ENCODE peak calls at places on chromosomes 1 and 21, in six cellular contexts. S is fibroblast of lung, J is H9, D is progenitor cell of endocrine pancreas, T is uterus, U is RWPE1. F is an unnamed sample.
A peak's percentile ranks its signal among the peaks of the same experiment; 100 is the strongest.

GRCh38 chr1:15033264-15033663 is 120.3 kb upstream of the TMEM51 start:
- DNase-seq in S (peak; percentile 75), J (no peak), D (no peak), T (no peak), U (no peak), F (no peak)

GRCh38 chr1:50350868-50351267 is 72.4 kb downstream of the DMRTA2 start:
- DNase-seq in S (no peak), J (no peak), D (no peak), T (no peak), U (no peak), F (no peak)

GRCh38 chr1:203281851-203282661 is 23.3 kb upstream of the BTG2 start:
- DNase-seq in S (no peak), J (no peak), D (no peak), T (no peak), U (no peak), F (no peak)

GRCh38 chr1:36869054-36869453 is 165.3 kb downstream of the GRIK3 start:
- DNase-seq in S (no peak), J (no peak), D (no peak), T (no peak), U (no peak), F (no peak)

GRCh38 chr1:226872455-226872854 is 2.0 kb downstream of the PSEN2 start:
- DNase-seq in S (no peak), J (peak; percentile 4), D (no peak), T (no peak), U (no peak), F (no peak)

GRCh38 chr1:64539808-64540207 is 69.9 kb downstream of the CACHD1 start:
- DNase-seq in S (peak; percentile 68), J (no peak), D (no peak), T (peak; percentile 78), U (no peak), F (no peak)

GRCh38 chr1:165844933-165845332 is 17.5 kb downstream of the UCK2 start:
- DNase-seq in S (no peak), J (no peak), D (no peak), T (no peak), U (no peak), F (no peak)

GRCh38 chr1:219812491-219813221 is 115.7 kb downstream of the SLC30A10 start:
- DNase-seq in S (peak; percentile 80), J (peak; percentile 77), D (peak; percentile 34), T (no peak), U (peak; percentile 94), F (peak; percentile 53)

GRCh38 chr21:43908167-43908566 is 43.1 kb downstream of the AGPAT3 start:
- DNase-seq in S (no peak), J (no peak), D (no peak), T (no peak), U (peak; percentile 18), F (no peak)

GRCh38 chr1:227741166-227741870 is 6.1 kb downstream of the SNAP47 start:
- DNase-seq in S (no peak), J (no peak), D (no peak), T (no peak), U (no peak), F (no peak)

GRCh38 chr1:63775418-63776127 is 1.8 kb downstream of the ROR1 start:
- DNase-seq in S (no peak), J (no peak), D (no peak), T (no peak), U (peak; percentile 13), F (no peak)

GRCh38 chr1:193348126-193349045 is 162.0 kb upstream of the B3GALT2 start:
- DNase-seq in S (peak; percentile 39), J (no peak), D (no peak), T (no peak), U (no peak), F (no peak)

GRCh38 chr21:27462786-27463185 is 495.9 kb upstream of the ADAMTS5 start:
- DNase-seq in S (no peak), J (no peak), D (no peak), T (no peak), U (no peak), F (no peak)

GRCh38 chr1:107048255-107048654 is 8.2 kb upstream of the PRMT6 start:
- DNase-seq in S (no peak), J (no peak), D (no peak), T (no peak), U (no peak), F (no peak)

GRCh38 chr1:67833595-67833926 is 294 bp upstream of the GNG12 start:
- DNase-seq in S (peak; percentile 75), J (no peak), D (no peak), T (no peak), U (no peak), F (no peak)

GRCh38 chr21:34912022-34912933 is 136.8 kb downstream of the RUNX1 start:
- DNase-seq in S (no peak), J (no peak), D (no peak), T (no peak), U (no peak), F (no peak)

GRCh38 chr1:205998457-205999241 is 4.5 kb downstream of the RAB7B start:
- DNase-seq in S (no peak), J (no peak), D (no peak), T (no peak), U (no peak), F (no peak)

GRCh38 chr1:39128959-39129358 is 75.5 kb upstream of the MACF1 start:
- DNase-seq in S (no peak), J (no peak), D (no peak), T (no peak), U (peak; percentile 76), F (no peak)

GRCh38 chr1:70907563-70908310 is 139.9 kb downstream of the PTGER3 start:
- DNase-seq in S (no peak), J (no peak), D (no peak), T (no peak), U (no peak), F (no peak)

GRCh38 chr21:32381571-32381970 is 11.2 kb downstream of the URB1 start:
- DNase-seq in S (peak; percentile 54), J (no peak), D (no peak), T (no peak), U (no peak), F (no peak)

GRCh38 chr1:245771521-245772281 is 616.9 kb downstream of the KIF26B start:
- DNase-seq in S (peak; percentile 99), J (no peak), D (no peak), T (no peak), U (no peak), F (no peak)

GRCh38 chr1:81679972-81680371 is 120.8 kb upstream of the ADGRL2 start:
- DNase-seq in S (peak; percentile 59), J (no peak), D (no peak), T (no peak), U (no peak), F (no peak)

GRCh38 chr1:40316595-40317393 is at the start of gene COL9A2:
- DNase-seq in S (peak; percentile 33), J (peak; percentile 68), D (peak; percentile 36), T (no peak), U (peak; percentile 25), F (peak; percentile 36)

GRCh38 chr21:46183910-46184624 is at the start of gene SPATC1L:
- DNase-seq in S (peak; percentile 85), J (peak; percentile 63), D (no peak), T (peak; percentile 76), U (peak; percentile 84), F (peak; percentile 43)

GRCh38 chr1:9105336-9105867 is 23.5 kb downstream of the GPR157 start:
- DNase-seq in S (no peak), J (no peak), D (no peak), T (no peak), U (no peak), F (no peak)

GRCh38 chr1:9097947-9098705 is 28.7 kb upstream of the SLC2A5 start:
- DNase-seq in S (no peak), J (no peak), D (no peak), T (no peak), U (no peak), F (no peak)

GRCh38 chr1:9100471-9101043 is 28.3 kb downstream of the GPR157 start:
- DNase-seq in S (peak; percentile 77), J (no peak), D (no peak), T (no peak), U (no peak), F (no peak)

GRCh38 chr1:9099555-9099954 is 29.3 kb downstream of the GPR157 start:
- DNase-seq in S (no peak), J (no peak), D (no peak), T (no peak), U (no peak), F (no peak)

GRCh38 chr1:9101510-9102146 is 27.3 kb downstream of the GPR157 start:
- DNase-seq in S (peak; percentile 57), J (peak; percentile 78), D (no peak), T (no peak), U (peak; percentile 62), F (peak; percentile 56)
- TF ChIP-seq CTCF in S (peak; percentile 82), J (peak; percentile 91), D (peak; percentile 73), T (peak; percentile 54), U (peak; percentile 66), F (peak; percentile 37)

GRCh38 chr1:101027194-101027772 is 1.7 kb upstream of the DPH5 start:
- DNase-seq in S (no peak), J (no peak), D (no peak), T (no peak), U (no peak), F (no peak)

GRCh38 chr1:101028466-101028865 is 2.9 kb upstream of the DPH5 start:
- DNase-seq in S (no peak), J (no peak), D (no peak), T (no peak), U (no peak), F (no peak)

GRCh38 chr1:101025680-101026393 is at the start of gene DPH5:
- DNase-seq in S (peak; percentile 97), J (peak; percentile 91), D (peak; percentile 79), T (peak; percentile 88), U (peak; percentile 85), F (peak; percentile 91)

GRCh38 chr1:101025283-101025679 is 303 bp downstream of the DPH5 start:
- DNase-seq in S (peak; percentile 37), J (peak; percentile 27), D (no peak), T (no peak), U (no peak), F (peak; percentile 5)

GRCh38 chr1:101026394-101026788 is 807 bp upstream of the DPH5 start:
- DNase-seq in S (no peak), J (no peak), D (no peak), T (no peak), U (no peak), F (no peak)
- TF ChIP-seq CTCF in S (no peak), J (no peak), D (no peak), T (no peak), U (no peak), F (no peak)

GRCh38 chr1:232628335-232629214 is 1.4 kb downstream of the SIPA1L2 start:
- DNase-seq in S (peak; percentile 54), J (no peak), D (no peak), T (no peak), U (no peak), F (no peak)
- TF ChIP-seq CTCF in S (peak; percentile 14), J (no peak), D (no peak), T (peak; percentile 28), U (peak; percentile 58), F (no peak)

DNA sequence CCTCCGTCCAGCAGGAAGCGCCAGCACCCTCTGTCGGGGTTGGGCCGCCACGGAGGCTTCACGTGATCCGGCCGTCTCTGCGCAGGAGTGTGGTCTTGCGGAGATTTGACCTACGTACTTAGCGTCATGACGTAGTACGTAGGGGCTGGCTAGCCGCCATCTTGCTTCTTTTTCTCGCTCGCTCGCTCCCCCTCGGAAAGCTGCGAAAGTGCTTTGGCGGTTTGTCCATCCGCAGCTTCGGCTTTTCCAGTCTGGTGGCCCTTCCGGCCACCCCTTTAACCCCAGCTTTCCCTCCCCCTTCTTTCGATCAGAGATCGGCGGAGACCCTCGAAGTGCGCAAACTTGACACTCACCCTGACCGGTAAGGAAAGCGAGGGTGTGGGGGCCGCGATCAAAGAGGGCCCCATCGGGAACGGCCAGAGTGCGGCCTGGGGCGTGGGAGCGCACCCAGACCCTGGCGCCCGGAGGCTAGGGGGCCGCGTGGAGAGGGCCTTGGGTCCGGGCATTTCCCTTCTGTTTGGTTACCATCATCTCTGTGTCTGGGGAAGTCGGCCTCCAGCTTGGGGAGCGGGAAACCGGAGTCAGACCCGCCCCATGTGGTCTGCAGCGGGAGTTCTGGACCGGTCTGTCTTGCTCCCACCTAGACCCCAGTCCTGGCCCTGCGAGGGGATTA is at the start of gene PRRC2C:
- DNase-seq in S (peak; percentile 98), J (peak; percentile 97), D (peak; percentile 84), T (peak; percentile 97), U (peak; percentile 90), F (peak; percentile 92)
- TF ChIP-seq CTCF in S (peak; percentile 65), J (peak; percentile 78), D (peak; percentile 67), T (peak; percentile 84), U (peak; percentile 87), F (peak; percentile 52)